ENCODE peak calls at places on chromosomes 7 and 10, in five cellular contexts. One of them, this sample, is unnamed.

GRCh38 chr7:665751-666453 is 60.6 kb upstream of the DNAAF5 start:
- DNase-seq in colonic mucosa: no peak
- DNase-seq in tibial artery: peak
- DNase-seq in ascending aorta: peak
- DNase-seq in lower lobe of right lung: no peak
- DNase-seq in this sample: no peak

GRCh38 chr10:87750001-87750651 is 67.9 kb downstream of the ATAD1 start:
- DNase-seq in colonic mucosa: no peak
- DNase-seq in tibial artery: no peak
- DNase-seq in ascending aorta: no peak
- DNase-seq in lower lobe of right lung: no peak
- DNase-seq in this sample: peak

GRCh38 chr7:23106491-23106800 is 861 bp downstream of the KLHL7 start:
- DNase-seq in colonic mucosa: no peak
- DNase-seq in tibial artery: no peak
- DNase-seq in ascending aorta: no peak
- DNase-seq in lower lobe of right lung: no peak
- DNase-seq in this sample: no peak

GRCh38 chr10:6457376-6457775 is 122.7 kb downstream of the PRKCQ start:
- DNase-seq in colonic mucosa: no peak
- DNase-seq in tibial artery: no peak
- DNase-seq in ascending aorta: no peak
- DNase-seq in lower lobe of right lung: no peak
- DNase-seq in this sample: no peak

GRCh38 chr10:32446701-32447406 is 914 bp downstream of the CCDC7 start:
- DNase-seq in colonic mucosa: peak
- DNase-seq in tibial artery: no peak
- DNase-seq in ascending aorta: no peak
- DNase-seq in lower lobe of right lung: no peak
- DNase-seq in this sample: peak

GRCh38 chr10:8444630-8445029 is 390.1 kb downstream of the GATA3 start:
- DNase-seq in colonic mucosa: no peak
- DNase-seq in tibial artery: no peak
- DNase-seq in ascending aorta: no peak
- DNase-seq in lower lobe of right lung: no peak
- DNase-seq in this sample: no peak

GRCh38 chr10:21099291-21099800 is 202.2 kb upstream of the NEBL start:
- DNase-seq in colonic mucosa: no peak
- DNase-seq in tibial artery: no peak
- DNase-seq in ascending aorta: no peak
- DNase-seq in lower lobe of right lung: no peak
- DNase-seq in this sample: no peak

GRCh38 chr10:100968839-100969174 is 497 bp upstream of the SEMA4G start:
- DNase-seq in colonic mucosa: peak
- DNase-seq in tibial artery: no peak
- DNase-seq in ascending aorta: no peak
- DNase-seq in lower lobe of right lung: no peak
- DNase-seq in this sample: no peak

GRCh38 chr10:122495406-122496340 is 34.3 kb downstream of the HTRA1 start:
- DNase-seq in colonic mucosa: no peak
- DNase-seq in tibial artery: peak
- DNase-seq in ascending aorta: peak
- DNase-seq in lower lobe of right lung: peak
- DNase-seq in this sample: peak

GRCh38 chr7:45888185-45888992 is at the start of gene IGFBP1:
- DNase-seq in colonic mucosa: no peak
- DNase-seq in tibial artery: no peak
- DNase-seq in ascending aorta: no peak
- DNase-seq in lower lobe of right lung: no peak
- DNase-seq in this sample: peak

GRCh38 chr7:112124367-112124766 is 81.8 kb downstream of the DOCK4 start:
- DNase-seq in colonic mucosa: no peak
- DNase-seq in tibial artery: no peak
- DNase-seq in ascending aorta: no peak
- DNase-seq in lower lobe of right lung: no peak
- DNase-seq in this sample: no peak

GRCh38 chr7:26626687-26627086 is 237.7 kb downstream of the SKAP2 start:
- DNase-seq in colonic mucosa: no peak
- DNase-seq in tibial artery: no peak
- DNase-seq in ascending aorta: no peak
- DNase-seq in lower lobe of right lung: no peak
- DNase-seq in this sample: no peak

GRCh38 chr10:37488792-37489657 is 363.6 kb downstream of the ANKRD30A start:
- DNase-seq in colonic mucosa: no peak
- DNase-seq in tibial artery: no peak
- DNase-seq in ascending aorta: no peak
- DNase-seq in lower lobe of right lung: no peak
- DNase-seq in this sample: peak

GRCh38 chr7:33757563-33758165 is 147.7 kb upstream of the BMPER start:
- DNase-seq in colonic mucosa: peak
- DNase-seq in tibial artery: peak
- DNase-seq in ascending aorta: no peak
- DNase-seq in lower lobe of right lung: no peak
- DNase-seq in this sample: peak

GRCh38 chr7:40400525-40400924 is 265.7 kb downstream of the SUGCT start:
- DNase-seq in colonic mucosa: no peak
- DNase-seq in tibial artery: no peak
- DNase-seq in ascending aorta: no peak
- DNase-seq in lower lobe of right lung: no peak
- DNase-seq in this sample: no peak

GRCh38 chr10:118031351-118032075 is 15.2 kb downstream of the RAB11FIP2 start:
- DNase-seq in colonic mucosa: no peak
- DNase-seq in tibial artery: no peak
- DNase-seq in ascending aorta: no peak
- DNase-seq in lower lobe of right lung: no peak
- DNase-seq in this sample: peak

GRCh38 chr7:47492720-47493119 is 89.2 kb downstream of the TNS3 start:
- DNase-seq in colonic mucosa: no peak
- DNase-seq in tibial artery: no peak
- DNase-seq in ascending aorta: no peak
- DNase-seq in lower lobe of right lung: no peak
- DNase-seq in this sample: no peak

GRCh38 chr7:83271212-83272099 is 108.8 kb upstream of the PCLO start:
- DNase-seq in colonic mucosa: no peak
- DNase-seq in tibial artery: no peak
- DNase-seq in ascending aorta: no peak
- DNase-seq in lower lobe of right lung: no peak
- DNase-seq in this sample: peak

GRCh38 chr7:83273699-83274098 is 111.0 kb upstream of the PCLO start:
- DNase-seq in colonic mucosa: no peak
- DNase-seq in tibial artery: no peak
- DNase-seq in ascending aorta: no peak
- DNase-seq in lower lobe of right lung: no peak
- DNase-seq in this sample: no peak

GRCh38 chr7:83276250-83276649 is 113.6 kb upstream of the PCLO start:
- DNase-seq in colonic mucosa: no peak
- DNase-seq in tibial artery: no peak
- DNase-seq in ascending aorta: no peak
- DNase-seq in lower lobe of right lung: no peak
- DNase-seq in this sample: no peak

GRCh38 chr7:83267141-83267631 is 104.5 kb upstream of the PCLO start:
- DNase-seq in colonic mucosa: no peak
- DNase-seq in tibial artery: no peak
- DNase-seq in ascending aorta: no peak
- DNase-seq in lower lobe of right lung: no peak
- DNase-seq in this sample: peak

DNA sequence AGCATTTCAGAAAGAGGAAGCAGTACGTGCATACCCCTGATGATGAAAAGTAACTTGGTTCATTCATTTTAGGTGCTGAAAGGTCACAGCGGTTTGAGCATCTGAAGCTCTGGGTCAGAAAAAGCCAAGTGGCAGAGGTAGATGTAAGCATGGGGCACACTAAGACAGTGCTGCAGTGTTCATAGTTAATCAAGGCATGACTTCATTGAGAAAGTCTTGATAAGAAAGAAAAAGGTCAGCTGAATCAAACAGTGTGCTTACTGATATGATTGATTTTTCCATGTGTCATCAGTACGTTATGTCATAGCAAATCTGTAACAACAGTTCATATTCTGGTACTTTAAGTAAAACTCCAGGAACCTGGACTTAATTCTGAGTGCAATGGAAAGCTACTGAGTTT is 107.7 kb upstream of the PCLO start:
- DNase-seq in colonic mucosa: no peak
- DNase-seq in tibial artery: no peak
- DNase-seq in ascending aorta: no peak
- DNase-seq in lower lobe of right lung: no peak
- DNase-seq in this sample: no peak
- TF ChIP-seq CTCF in colonic mucosa: no peak
- TF ChIP-seq CTCF in tibial artery: no peak
- TF ChIP-seq CTCF in ascending aorta: no peak
- TF ChIP-seq CTCF in lower lobe of right lung: no peak
- TF ChIP-seq CTCF in this sample: no peak

DNA sequence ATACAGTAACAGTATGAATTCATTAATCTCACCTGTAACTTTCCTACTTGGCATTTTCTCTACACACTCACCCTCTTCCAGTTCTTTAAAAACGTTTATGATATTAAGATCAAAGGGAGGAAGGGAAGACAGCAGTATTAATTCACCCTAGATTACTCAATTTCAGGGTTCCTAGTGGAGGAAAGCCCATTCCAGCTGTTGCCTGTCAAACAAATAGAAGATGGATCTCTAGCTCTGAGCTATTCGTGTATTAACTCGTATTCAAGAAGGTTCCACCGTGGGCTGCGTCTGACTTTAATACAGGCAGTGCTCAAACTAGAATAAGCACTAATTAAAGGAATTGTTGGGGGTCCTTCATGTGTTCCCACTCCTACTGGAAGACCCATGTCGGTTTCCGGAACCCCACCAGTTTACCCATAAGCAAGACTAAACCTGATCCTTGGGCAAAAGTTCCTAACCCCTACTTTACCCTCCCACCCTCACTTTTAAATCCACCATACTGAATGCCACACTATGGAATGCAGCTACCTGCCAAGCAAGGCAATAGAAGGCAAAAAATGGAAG is 2.1 kb downstream of the NANOS1 start:
- DNase-seq in colonic mucosa: no peak
- DNase-seq in tibial artery: no peak
- DNase-seq in ascending aorta: no peak
- DNase-seq in lower lobe of right lung: no peak
- DNase-seq in this sample: no peak
- H3K4me3 ChIP-seq in colonic mucosa: no peak
- H3K4me3 ChIP-seq in tibial artery: no peak
- H3K4me3 ChIP-seq in ascending aorta: no peak
- H3K4me3 ChIP-seq in lower lobe of right lung: no peak
- H3K4me3 ChIP-seq in this sample: no peak

DNA sequence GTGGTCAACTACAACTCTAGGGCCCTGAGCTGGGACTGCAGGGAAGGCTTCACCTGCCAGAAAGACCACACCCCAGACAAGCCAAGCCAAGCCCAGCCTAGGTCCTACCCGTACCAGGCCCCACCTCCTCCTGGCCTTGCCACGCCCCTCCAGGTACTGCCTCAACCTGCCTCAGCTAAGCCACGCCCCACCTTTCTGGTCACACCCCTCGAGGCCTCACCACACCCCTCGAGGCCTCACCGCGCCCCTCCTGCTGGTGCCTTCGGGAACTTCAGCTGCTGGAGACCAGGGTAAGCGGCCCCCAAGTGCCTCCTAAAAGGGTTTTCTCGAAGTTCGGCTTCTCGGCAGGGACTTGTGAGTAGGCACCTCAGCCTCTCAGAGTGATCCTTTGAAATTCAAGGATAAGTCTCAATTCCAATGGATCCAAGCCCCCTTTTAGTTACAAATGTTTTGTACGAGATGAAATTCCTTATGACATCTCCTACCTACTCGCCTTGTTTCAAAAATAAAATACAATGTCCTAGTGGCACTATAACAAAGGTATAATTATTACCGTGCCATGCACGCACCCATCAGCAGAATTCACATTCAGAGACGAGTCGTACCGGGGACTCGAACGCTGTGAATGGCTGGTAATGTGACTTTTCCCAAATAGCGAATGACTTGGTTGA is 171.2 kb downstream of the ARHGAP21 start:
- DNase-seq in colonic mucosa: peak
- DNase-seq in tibial artery: no peak
- DNase-seq in ascending aorta: no peak
- DNase-seq in lower lobe of right lung: peak
- DNase-seq in this sample: no peak
- TF ChIP-seq CTCF in colonic mucosa: peak
- TF ChIP-seq CTCF in tibial artery: no peak
- TF ChIP-seq CTCF in ascending aorta: no peak
- TF ChIP-seq CTCF in lower lobe of right lung: peak
- TF ChIP-seq CTCF in this sample: peak

GRCh38 chr10:78617633-78618032 is 451.1 kb upstream of the ZMIZ1 start:
- DNase-seq in colonic mucosa: peak
- DNase-seq in tibial artery: no peak
- DNase-seq in ascending aorta: peak
- DNase-seq in lower lobe of right lung: no peak
- DNase-seq in this sample: no peak

GRCh38 chr10:78613132-78613531 is 455.6 kb upstream of the ZMIZ1 start:
- DNase-seq in colonic mucosa: no peak
- DNase-seq in tibial artery: no peak
- DNase-seq in ascending aorta: no peak
- DNase-seq in lower lobe of right lung: no peak
- DNase-seq in this sample: no peak

GRCh38 chr10:78618050-78618449 is 450.7 kb upstream of the ZMIZ1 start:
- DNase-seq in colonic mucosa: no peak
- DNase-seq in tibial artery: no peak
- DNase-seq in ascending aorta: peak
- DNase-seq in lower lobe of right lung: no peak
- DNase-seq in this sample: no peak

GRCh38 chr10:78614267-78614666 is 454.5 kb upstream of the ZMIZ1 start:
- DNase-seq in colonic mucosa: no peak
- DNase-seq in tibial artery: no peak
- DNase-seq in ascending aorta: no peak
- DNase-seq in lower lobe of right lung: no peak
- DNase-seq in this sample: no peak

DNA sequence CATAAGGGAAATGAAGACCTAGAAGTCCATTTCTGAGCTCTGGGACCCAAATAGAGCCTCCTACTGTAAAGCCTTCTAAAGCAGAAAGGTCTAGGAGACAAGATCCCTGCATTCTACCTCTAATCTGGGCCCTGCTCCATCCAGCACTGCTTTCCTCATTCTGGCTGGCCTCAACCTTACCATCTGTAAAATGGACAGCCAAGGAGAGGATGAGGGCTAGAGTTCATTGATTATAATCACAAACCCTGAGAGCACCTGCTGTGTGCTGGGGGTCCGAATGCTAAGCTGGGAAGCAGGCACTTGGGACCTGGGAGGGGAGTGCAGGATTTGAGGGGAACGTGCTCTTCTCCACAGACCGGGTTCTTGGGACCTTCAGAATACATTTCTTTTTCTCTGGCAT is 454.0 kb upstream of the ZMIZ1 start:
- DNase-seq in colonic mucosa: no peak
- DNase-seq in tibial artery: no peak
- DNase-seq in ascending aorta: no peak
- DNase-seq in lower lobe of right lung: no peak
- DNase-seq in this sample: no peak
- H3K4me3 ChIP-seq in colonic mucosa: no peak
- H3K4me3 ChIP-seq in tibial artery: no peak
- H3K4me3 ChIP-seq in ascending aorta: no peak
- H3K4me3 ChIP-seq in lower lobe of right lung: no peak
- H3K4me3 ChIP-seq in this sample: no peak